ENCODE peak calls at places on chromosomes 7 and 10, in four cellular contexts. One of them, this sample, is unnamed.

GRCh38 chr7:38681882-38682281 is 50.7 kb upstream of the AMPH start:
- DNase-seq in SW480: no peak
- DNase-seq in NCI-H1930: no peak
- DNase-seq in activated CD4-positive, CD25-positive, alpha-beta regulatory T cell: no peak
- DNase-seq in this sample: no peak

GRCh38 chr7:54831046-54831643 is 72.1 kb upstream of the SEC61G start:
- DNase-seq in SW480: peak; percentile 97
- DNase-seq in NCI-H1930: no peak
- DNase-seq in activated CD4-positive, CD25-positive, alpha-beta regulatory T cell: no peak
- DNase-seq in this sample: no peak

GRCh38 chr7:129295015-129295423 is 70.2 kb downstream of the AHCYL2 start:
- DNase-seq in SW480: no peak
- DNase-seq in NCI-H1930: no peak
- DNase-seq in activated CD4-positive, CD25-positive, alpha-beta regulatory T cell: no peak
- DNase-seq in this sample: no peak

GRCh38 chr10:807163-807957 is 117.9 kb upstream of the DIP2C start:
- DNase-seq in SW480: no peak
- DNase-seq in NCI-H1930: no peak
- DNase-seq in activated CD4-positive, CD25-positive, alpha-beta regulatory T cell: no peak
- DNase-seq in this sample: no peak

GRCh38 chr10:112491144-112491543 is 44.1 kb downstream of the VTI1A start:
- DNase-seq in SW480: peak; percentile 13
- DNase-seq in NCI-H1930: no peak
- DNase-seq in activated CD4-positive, CD25-positive, alpha-beta regulatory T cell: no peak
- DNase-seq in this sample: no peak

GRCh38 chr10:93075369-93076221 is 1.9 kb downstream of the CYP26A1 start:
- DNase-seq in SW480: no peak
- DNase-seq in NCI-H1930: no peak
- DNase-seq in activated CD4-positive, CD25-positive, alpha-beta regulatory T cell: no peak
- DNase-seq in this sample: no peak

GRCh38 chr7:158574308-158575036 is 13.2 kb downstream of the PTPRN2 start:
- DNase-seq in SW480: no peak
- DNase-seq in NCI-H1930: no peak
- DNase-seq in activated CD4-positive, CD25-positive, alpha-beta regulatory T cell: no peak
- DNase-seq in this sample: no peak

GRCh38 chr10:16788125-16788524 is 29.1 kb downstream of the RSU1 start:
- DNase-seq in SW480: no peak
- DNase-seq in NCI-H1930: no peak
- DNase-seq in activated CD4-positive, CD25-positive, alpha-beta regulatory T cell: no peak
- DNase-seq in this sample: no peak

GRCh38 chr7:108358553-108358952 is 97.7 kb downstream of the NRCAM start:
- DNase-seq in SW480: peak; percentile 85
- DNase-seq in NCI-H1930: no peak
- DNase-seq in activated CD4-positive, CD25-positive, alpha-beta regulatory T cell: no peak
- DNase-seq in this sample: no peak